ENCODE peak calls at places on chromosomes 5 and 9, in six cellular contexts. R is brain microvascular endothelial cell, T is fibroblast of the aortic adventitia, F is pancreas, L is neural progenitor cell, E is body of pancreas. D is an unnamed sample.

GRCh38 chr5:170287532-170287931 is 10.0 kb downstream of the LCP2 start:
- DNase-seq in R (no peak), T (no peak), F (no peak), L (no peak), E (no peak), D (no peak)

GRCh38 chr5:90873033-90873517 is 314.5 kb downstream of the ADGRV1 start:
- DNase-seq in R (no peak), T (no peak), F (no peak), L (no peak), E (peak), D (no peak)

GRCh38 chr9:125460883-125461475 is 199.4 kb downstream of the GAPVD1 start:
- DNase-seq in R (no peak), T (peak), F (no peak), L (no peak), E (no peak), D (no peak)

GRCh38 chr5:67453526-67453925 is 256.9 kb upstream of the CD180 start:
- DNase-seq in R (peak), T (peak), F (no peak), L (no peak), E (no peak), D (no peak)

GRCh38 chr9:113343732-113344231 is 3.7 kb upstream of the WDR31 start:
- DNase-seq in R (peak), T (peak), F (peak), L (no peak), E (peak), D (peak)

GRCh38 chr9:95494022-95494415 is 22.8 kb downstream of the PTCH1 start:
- DNase-seq in R (no peak), T (no peak), F (no peak), L (no peak), E (no peak), D (no peak)

GRCh38 chr9:93962041-93962440 is 6.9 kb upstream of the BARX1 start:
- DNase-seq in R (no peak), T (peak), F (no peak), L (no peak), E (no peak), D (no peak)

GRCh38 chr5:131672791-131673190 is 37.8 kb upstream of the RAPGEF6 start:
- DNase-seq in R (no peak), T (no peak), F (no peak), L (no peak), E (no peak), D (no peak)

GRCh38 chr9:93224591-93224990 is 40.7 kb downstream of the WNK2 start:
- DNase-seq in R (no peak), T (no peak), F (no peak), L (no peak), E (no peak), D (peak)

GRCh38 chr9:34370970-34371880 is 5.5 kb downstream of the MYORG start:
- DNase-seq in R (no peak), T (no peak), F (no peak), L (no peak), E (no peak), D (no peak)

GRCh38 chr5:175494271-175495183 is 16.2 kb downstream of the SFXN1 start:
- DNase-seq in R (peak), T (no peak), F (no peak), L (no peak), E (no peak), D (peak)

GRCh38 chr9:34463098-34463900 is 4.7 kb downstream of the DNAI1 start:
- DNase-seq in R (peak), T (peak), F (no peak), L (no peak), E (no peak), D (peak)

GRCh38 chr5:133817456-133817855 is 151.0 kb downstream of the C5orf15 start:
- DNase-seq in R (no peak), T (no peak), F (no peak), L (no peak), E (peak), D (no peak)

GRCh38 chr9:134895849-134896833 is 15.5 kb downstream of the FCN2 start:
- DNase-seq in R (peak), T (peak), F (no peak), L (no peak), E (no peak), D (no peak)
- H3K4me3 ChIP-seq in R (no peak), T (no peak), F (no peak), L (no peak), E (no peak), D (no peak)

GRCh38 chr9:121029469-121029868 is 20.6 kb downstream of the C5 start:
- DNase-seq in R (no peak), T (no peak), F (no peak), L (no peak), E (no peak), D (no peak)

GRCh38 chr9:121038452-121039203 is 11.4 kb downstream of the C5 start:
- DNase-seq in R (no peak), T (no peak), F (no peak), L (no peak), E (no peak), D (no peak)

GRCh38 chr9:121034529-121034928 is 15.5 kb downstream of the C5 start:
- DNase-seq in R (no peak), T (no peak), F (no peak), L (no peak), E (no peak), D (no peak)
- TF ChIP-seq CTCF in R (no peak), T (no peak), F (no peak), L (no peak), E (no peak), D (no peak)

DNA sequence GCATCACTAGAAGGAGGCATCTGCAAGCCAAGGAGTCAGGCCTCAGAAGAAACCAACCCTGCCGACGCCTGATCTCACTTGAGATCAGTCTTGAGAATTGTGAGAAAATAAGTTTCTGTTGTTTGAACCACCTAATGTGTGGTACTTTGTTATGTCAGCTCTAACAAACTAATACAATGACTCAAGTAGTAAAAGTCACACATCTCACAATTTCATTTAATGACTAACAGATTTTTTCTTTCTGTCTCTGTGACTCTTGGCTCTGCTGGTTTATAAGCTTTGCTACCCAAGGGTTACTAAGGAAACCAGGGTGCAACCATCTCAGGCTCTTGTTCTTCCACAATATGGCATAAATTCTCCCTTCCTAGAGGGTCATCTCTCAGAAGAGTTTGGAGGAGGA is 315.8 kb upstream of the GRAMD2B start:
- DNase-seq in R (no peak), T (no peak), F (no peak), L (no peak), E (no peak), D (peak)
- H3K4me3 ChIP-seq in R (no peak), T (no peak), F (no peak), L (no peak), E (no peak), D (no peak)

GRCh38 chr5:37725185-37725584 is 114.7 kb downstream of the GDNF start:
- DNase-seq in R (no peak), T (no peak), F (no peak), L (no peak), E (no peak), D (no peak)

GRCh38 chr5:37721447-37721871 is 118.4 kb downstream of the GDNF start:
- DNase-seq in R (peak), T (no peak), F (no peak), L (no peak), E (no peak), D (no peak)

GRCh38 chr5:37722236-37723146 is 117.3 kb downstream of the GDNF start:
- DNase-seq in R (peak), T (peak), F (no peak), L (no peak), E (no peak), D (peak)

GRCh38 chr5:37724395-37725125 is 115.3 kb downstream of the GDNF start:
- DNase-seq in R (no peak), T (no peak), F (no peak), L (no peak), E (no peak), D (no peak)

DNA sequence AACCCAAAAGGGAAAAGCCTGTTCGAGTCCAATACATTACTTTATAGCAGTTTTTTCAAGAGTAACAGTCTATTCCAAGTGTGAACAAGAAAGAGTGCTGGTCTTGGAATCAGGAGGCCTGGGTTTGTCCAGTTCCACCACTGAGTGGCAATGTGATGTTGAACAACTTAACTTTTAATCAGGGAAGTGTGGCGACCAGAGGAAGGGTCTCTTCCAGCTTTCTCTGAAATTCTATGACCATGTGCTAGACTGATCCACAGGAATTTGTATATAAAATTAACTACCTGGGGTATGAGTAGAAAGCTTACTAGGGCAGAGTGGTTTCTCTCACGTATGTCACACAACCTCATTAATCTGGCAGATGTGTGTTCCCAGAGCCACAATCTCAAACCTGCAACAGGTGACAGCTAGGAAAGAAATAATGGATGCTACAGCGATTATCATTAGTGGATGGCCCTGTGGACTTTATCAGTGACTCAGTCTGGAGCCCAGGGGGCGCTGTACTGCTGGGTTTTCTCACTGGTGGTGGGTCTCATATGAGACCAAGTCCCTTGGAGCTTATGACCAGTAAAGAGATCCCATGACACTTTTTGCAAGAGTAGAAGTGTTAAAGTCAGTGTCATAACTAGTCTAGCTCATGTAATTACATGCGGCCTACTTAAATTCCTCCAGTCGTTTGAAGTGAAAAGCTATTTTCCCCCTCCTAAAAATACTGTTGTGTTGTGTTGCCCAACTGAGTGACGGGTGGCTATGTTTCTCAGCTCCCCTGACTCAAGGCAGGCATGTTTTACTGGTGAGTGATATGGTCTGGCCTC is 116.5 kb downstream of the GDNF start:
- DNase-seq in R (no peak), T (no peak), F (no peak), L (peak), E (no peak), D (peak)
- TF ChIP-seq CTCF in R (peak), T (peak), F (no peak), L (peak), E (no peak), D (peak)